ENCODE peak calls at places on chromosomes 5 and 9, in ten cellular contexts. F is IMR-90; L is GM12878; E is CD8-positive, alpha-beta T cell; X is neural crest cell; K is progenitor cell of endocrine pancreas; D is HCT116; S is AG09319; I is mammary epithelial cell; H is cardiac muscle cell. Z is an unnamed sample.

GRCh38 chr9:99057665-99058625 is 47.0 kb upstream of the TGFBR1 start:
- DNase-seq in F (peak), L (peak), E (peak), X (no peak), K (no peak), D (no peak), S (no peak), I (peak), H (no peak), Z (no peak)

GRCh38 chr5:53368516-53368915 is 111.9 kb upstream of the FST start:
- DNase-seq in F (peak), L (no peak), E (no peak), X (no peak), K (no peak), D (no peak), S (no peak), I (peak), H (no peak), Z (no peak)

GRCh38 chr9:87478211-87478992 is 19.3 kb upstream of the DAPK1 start:
- DNase-seq in F (no peak), L (no peak), E (no peak), X (no peak), K (no peak), D (no peak), S (no peak), I (no peak), H (no peak), Z (no peak)

GRCh38 chr5:169272731-169273401 is 28.1 kb downstream of the SLIT3 start:
- DNase-seq in F (no peak), L (no peak), E (no peak), X (no peak), K (no peak), D (no peak), S (no peak), I (no peak), H (no peak), Z (no peak)

GRCh38 chr5:126975791-126976190 is 54.6 kb downstream of the MARCHF3 start:
- DNase-seq in F (no peak), L (no peak), E (no peak), X (no peak), K (no peak), D (no peak), S (no peak), I (no peak), H (no peak), Z (no peak)

GRCh38 chr9:116288658-116289057 is 135.1 kb downstream of the PAPPA start:
- DNase-seq in F (peak), L (no peak), E (no peak), X (no peak), K (no peak), D (no peak), S (peak), I (peak), H (no peak), Z (peak)

GRCh38 chr9:103991698-103992097 is 102.4 kb upstream of the SMC2 start:
- DNase-seq in F (no peak), L (peak), E (no peak), X (no peak), K (no peak), D (no peak), S (no peak), I (peak), H (no peak), Z (no peak)

GRCh38 chr9:98501776-98502175 is 207.0 kb downstream of the GABBR2 start:
- DNase-seq in F (no peak), L (no peak), E (no peak), X (no peak), K (no peak), D (no peak), S (no peak), I (no peak), H (no peak), Z (no peak)

GRCh38 chr5:3220638-3221288 is 374.9 kb upstream of the IRX1 start:
- DNase-seq in F (no peak), L (no peak), E (no peak), X (no peak), K (no peak), D (no peak), S (no peak), I (no peak), H (no peak), Z (no peak)

GRCh38 chr5:168728812-168729211 is 149.6 kb upstream of the PANK3 start:
- DNase-seq in F (no peak), L (no peak), E (no peak), X (no peak), K (no peak), D (no peak), S (no peak), I (no peak), H (no peak), Z (no peak)

GRCh38 chr5:83400712-83401111 is 70.8 kb upstream of the VCAN start:
- DNase-seq in F (no peak), L (no peak), E (no peak), X (no peak), K (no peak), D (no peak), S (no peak), I (no peak), H (no peak), Z (no peak)

GRCh38 chr9:134061019-134061687 is 6.7 kb downstream of the BRD3 start:
- DNase-seq in F (no peak), L (no peak), E (no peak), X (no peak), K (no peak), D (no peak), S (no peak), I (no peak), H (no peak), Z (no peak)

GRCh38 chr5:55319481-55319880 is 11.7 kb downstream of the MTREX start:
- DNase-seq in F (no peak), L (no peak), E (no peak), X (no peak), K (no peak), D (no peak), S (no peak), I (no peak), H (no peak), Z (no peak)

GRCh38 chr5:139814191-139814601 is 18.6 kb downstream of the PSD2 start:
- DNase-seq in F (no peak), L (no peak), E (no peak), X (no peak), K (no peak), D (no peak), S (no peak), I (no peak), H (no peak), Z (no peak)

GRCh38 chr9:19934301-19934868 is 145.5 kb upstream of the SLC24A2 start:
- DNase-seq in F (peak), L (no peak), E (no peak), X (no peak), K (no peak), D (no peak), S (no peak), I (no peak), H (no peak), Z (no peak)

GRCh38 chr9:111876179-111876578 is 20.4 kb upstream of the UGCG start:
- DNase-seq in F (no peak), L (no peak), E (no peak), X (no peak), K (no peak), D (no peak), S (no peak), I (no peak), H (no peak), Z (no peak)

GRCh38 chr5:143148461-143149170 is 254.9 kb downstream of the NR3C1 start:
- DNase-seq in F (peak), L (no peak), E (no peak), X (no peak), K (no peak), D (no peak), S (no peak), I (peak), H (no peak), Z (peak)

GRCh38 chr5:135214897-135215616 is 181.0 kb upstream of the PITX1 start:
- DNase-seq in F (peak), L (no peak), E (no peak), X (no peak), K (no peak), D (no peak), S (no peak), I (no peak), H (no peak), Z (no peak)

GRCh38 chr9:109254317-109254716 is 66.5 kb downstream of the EPB41L4B start:
- DNase-seq in F (peak), L (no peak), E (no peak), X (no peak), K (no peak), D (no peak), S (peak), I (peak), H (no peak), Z (peak)

GRCh38 chr5:76546497-76547102 is 76.6 kb downstream of the F2RL2 start:
- DNase-seq in F (no peak), L (peak), E (no peak), X (no peak), K (no peak), D (no peak), S (no peak), I (no peak), H (no peak), Z (no peak)

GRCh38 chr9:122975196-122975595 is 34.4 kb downstream of the RABGAP1 start:
- DNase-seq in F (no peak), L (no peak), E (no peak), X (no peak), K (no peak), D (no peak), S (no peak), I (no peak), H (no peak), Z (no peak)

GRCh38 chr5:82967072-82967471 is 110.1 kb downstream of the TMEM167A start:
- DNase-seq in F (no peak), L (no peak), E (no peak), X (no peak), K (no peak), D (no peak), S (no peak), I (no peak), H (no peak), Z (no peak)

GRCh38 chr9:125748511-125749099 is 1.4 kb downstream of the PBX3 start:
- DNase-seq in F (no peak), L (no peak), E (peak), X (no peak), K (no peak), D (no peak), S (no peak), I (peak), H (peak), Z (peak)

GRCh38 chr5:168612996-168613395 is 33.8 kb upstream of the PANK3 start:
- DNase-seq in F (no peak), L (no peak), E (no peak), X (no peak), K (no peak), D (no peak), S (no peak), I (no peak), H (no peak), Z (no peak)

GRCh38 chr9:117616436-117616835 is 87.8 kb upstream of the TLR4 start:
- DNase-seq in F (no peak), L (no peak), E (no peak), X (no peak), K (no peak), D (no peak), S (no peak), I (no peak), H (no peak), Z (no peak)

GRCh38 chr5:124088289-124089064 is 576.5 kb downstream of the CSNK1G3 start:
- DNase-seq in F (no peak), L (no peak), E (no peak), X (no peak), K (no peak), D (no peak), S (no peak), I (no peak), H (no peak), Z (no peak)

GRCh38 chr5:75010838-75011237 is 41.5 kb downstream of the GCNT4 start:
- DNase-seq in F (no peak), L (no peak), E (no peak), X (no peak), K (no peak), D (no peak), S (no peak), I (no peak), H (no peak), Z (no peak)

GRCh38 chr5:113612060-113612496 is 98.6 kb downstream of the YTHDC2 start:
- DNase-seq in F (peak), L (no peak), E (no peak), X (no peak), K (no peak), D (peak), S (no peak), I (peak), H (peak), Z (peak)

GRCh38 chr5:14580037-14581034 is 1.3 kb upstream of the OTULINL start:
- DNase-seq in F (no peak), L (no peak), E (no peak), X (no peak), K (no peak), D (no peak), S (peak), I (no peak), H (no peak), Z (no peak)

GRCh38 chr9:121612511-121612998 is 38.9 kb upstream of the DAB2IP start:
- DNase-seq in F (no peak), L (no peak), E (no peak), X (no peak), K (no peak), D (no peak), S (no peak), I (peak), H (peak), Z (peak)

GRCh38 chr9:97280755-97281330 is 26.6 kb upstream of the CCDC180 start:
- DNase-seq in F (no peak), L (no peak), E (no peak), X (no peak), K (no peak), D (no peak), S (no peak), I (no peak), H (no peak), Z (no peak)

GRCh38 chr9:97283768-97284167 is 23.7 kb upstream of the CCDC180 start:
- DNase-seq in F (no peak), L (no peak), E (no peak), X (no peak), K (no peak), D (no peak), S (no peak), I (no peak), H (no peak), Z (no peak)

GRCh38 chr9:97284798-97285197 is 22.7 kb upstream of the CCDC180 start:
- DNase-seq in F (no peak), L (no peak), E (no peak), X (no peak), K (no peak), D (no peak), S (no peak), I (no peak), H (no peak), Z (no peak)
- TF ChIP-seq CTCF in F (peak), L (no peak), E (no peak), X (peak), K (peak), D (peak), S (no peak), I (peak), H (no peak), Z (peak)

GRCh38 chr5:78610163-78610583 is 38.4 kb downstream of the LHFPL2 start:
- DNase-seq in F (peak), L (no peak), E (no peak), X (no peak), K (no peak), D (no peak), S (no peak), I (no peak), H (no peak), Z (no peak)
- TF ChIP-seq CTCF in F (no peak), L (no peak), E (no peak), X (no peak), K (no peak), D (no peak), S (no peak), I (no peak), H (peak), Z (no peak)

DNA sequence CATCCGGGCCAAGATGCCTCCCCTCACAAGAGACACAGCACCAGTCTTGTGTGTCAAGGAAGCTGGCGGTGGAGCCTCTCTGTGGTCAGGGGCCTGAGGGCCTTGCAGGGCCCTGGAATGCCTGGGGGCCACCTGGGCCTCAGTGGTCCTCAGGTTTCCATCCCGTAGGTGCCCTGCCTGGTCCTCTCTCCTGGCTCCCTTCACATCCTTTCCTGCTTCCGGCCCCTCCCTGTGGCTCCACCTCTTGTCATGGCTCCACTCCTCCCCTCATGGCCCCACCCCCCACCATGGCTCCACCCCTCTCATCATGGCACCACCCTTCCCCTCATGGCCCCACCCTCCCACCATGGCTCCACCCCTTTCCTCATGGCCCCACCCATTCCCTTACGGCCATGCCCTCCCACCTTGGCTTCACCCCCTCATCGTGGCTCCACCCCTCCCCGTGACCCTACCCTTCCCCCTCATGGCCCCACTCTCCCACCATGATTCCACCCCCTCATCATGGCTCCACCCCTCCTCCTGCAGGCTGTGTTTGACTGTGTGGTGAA is 175.8 kb downstream of the CACNA1B start:
- DNase-seq in F (no peak), L (no peak), E (no peak), X (no peak), K (no peak), D (peak), S (no peak), I (no peak), H (no peak), Z (peak)
- TF ChIP-seq CTCF in F (no peak), L (no peak), E (no peak), X (no peak), K (no peak), D (no peak), S (no peak), I (no peak), H (no peak), Z (no peak)

DNA sequence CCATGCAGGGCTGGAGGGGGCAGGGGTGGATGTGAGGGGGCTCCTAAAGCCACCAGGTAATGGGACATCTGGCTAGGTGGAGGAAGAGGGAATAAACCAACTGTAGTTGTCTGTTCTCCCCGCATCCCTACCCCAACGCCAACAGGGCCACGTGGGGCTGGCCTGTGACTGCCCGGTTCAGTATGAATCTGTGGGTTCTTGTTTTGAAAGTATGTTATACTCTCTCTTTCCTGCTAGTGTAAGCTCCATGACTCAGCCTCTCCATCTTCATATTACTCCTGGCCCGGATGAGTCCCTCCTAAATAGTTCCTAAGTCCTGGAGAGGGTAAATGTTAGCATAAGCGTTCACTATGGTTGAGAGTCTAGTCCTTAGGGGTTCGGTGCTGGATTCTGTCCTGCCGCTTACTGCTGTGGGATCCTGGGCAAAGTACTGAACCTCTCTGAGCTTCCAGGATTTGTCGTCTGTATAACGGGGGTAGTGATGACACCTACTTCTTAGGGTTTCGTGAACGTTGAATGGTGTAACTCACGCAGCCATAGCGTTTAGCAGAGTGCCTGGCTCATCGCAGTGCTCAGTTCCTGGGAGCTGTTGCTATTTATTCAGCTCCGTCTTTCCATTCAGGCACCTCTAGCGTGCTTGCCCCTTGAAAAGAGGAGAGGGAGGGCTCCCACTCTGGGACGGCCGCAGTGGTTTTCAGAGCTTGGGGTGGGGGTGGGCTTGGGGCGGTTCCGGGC is 28.8 kb downstream of the LHX2 start:
- DNase-seq in F (peak), L (no peak), E (no peak), X (no peak), K (no peak), D (no peak), S (no peak), I (no peak), H (no peak), Z (no peak)
- TF ChIP-seq CTCF in F (no peak), L (no peak), E (no peak), X (no peak), K (no peak), D (no peak), S (no peak), I (no peak), H (no peak), Z (no peak)

GRCh38 chr5:101977729-101978345 is 318.2 kb downstream of the SLCO4C1 start:
- DNase-seq in F (peak), L (peak), E (no peak), X (no peak), K (no peak), D (peak), S (no peak), I (peak), H (peak), Z (peak)
- TF ChIP-seq CTCF in F (peak), L (peak), E (peak), X (peak), K (peak), D (peak), S (peak), I (peak), H (peak), Z (peak)

GRCh38 chr5:178445534-178445933 is 144.7 kb downstream of the COL23A1 start:
- DNase-seq in F (no peak), L (no peak), E (no peak), X (no peak), K (no peak), D (no peak), S (no peak), I (no peak), H (no peak), Z (no peak)
- TF ChIP-seq CTCF in F (no peak), L (no peak), E (no peak), X (no peak), K (no peak), D (no peak), S (no peak), I (no peak), H (no peak), Z (no peak)

DNA sequence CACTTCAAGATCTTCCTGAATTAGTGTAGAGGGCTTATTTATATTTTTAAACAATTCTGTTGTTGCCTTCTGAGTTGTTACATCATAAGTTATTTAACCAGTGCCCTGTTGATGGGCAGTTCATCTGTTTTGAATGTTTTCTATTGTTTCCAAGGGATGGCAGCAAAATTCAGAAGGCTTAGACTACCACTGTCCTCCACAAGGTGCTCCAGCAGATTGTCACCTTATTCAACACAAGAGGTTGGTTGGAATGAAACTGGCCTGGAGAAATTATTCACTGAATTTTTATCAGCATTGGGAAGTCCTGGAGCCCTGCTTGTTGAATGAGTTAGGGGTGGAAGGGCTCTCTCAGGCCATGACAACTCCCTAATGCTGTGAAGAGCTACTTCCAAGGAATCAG is 1.3 kb upstream of the KLHL9 start:
- DNase-seq in F (no peak), L (no peak), E (no peak), X (no peak), K (no peak), D (no peak), S (no peak), I (no peak), H (no peak), Z (no peak)
- TF ChIP-seq CTCF in F (no peak), L (no peak), E (no peak), X (no peak), K (no peak), D (peak), S (no peak), I (no peak), H (no peak), Z (no peak)

DNA sequence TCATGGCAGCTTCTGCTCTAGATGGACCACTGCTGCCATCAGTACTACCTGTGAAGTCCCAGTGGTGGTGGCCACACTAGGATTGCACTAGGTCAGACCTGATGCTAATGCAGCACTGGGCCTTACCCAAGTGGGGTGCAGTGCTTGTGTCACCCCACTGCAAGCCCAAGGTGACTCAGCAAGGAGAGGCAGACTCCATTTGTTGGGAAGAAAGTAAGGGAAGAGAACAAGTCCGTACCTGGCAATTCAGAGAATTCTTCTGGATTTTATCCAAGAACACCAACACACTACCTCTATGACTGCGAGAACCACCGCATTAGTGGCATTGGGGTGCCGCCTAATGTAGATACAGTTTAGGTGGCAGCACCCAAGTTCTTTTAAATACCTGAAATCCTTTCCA is 34.0 kb upstream of the TYRP1 start:
- DNase-seq in F (no peak), L (no peak), E (no peak), X (no peak), K (no peak), D (no peak), S (no peak), I (peak), H (no peak), Z (no peak)
- TF ChIP-seq CTCF in F (no peak), L (no peak), E (no peak), X (no peak), K (no peak), D (no peak), S (no peak), I (no peak), H (no peak), Z (no peak)